ENCODE peak calls at places on chromosomes 7 and 10, in five cellular contexts. C, T, B, S and D are unnamed samples. For H3K36me3, the result is how much of the 10 kb centered on the place peaks cover.

GRCh38 chr7:128858380-128859231 is 4.0 kb upstream of the ATP6V1F start:
- DNase-seq in T (no peak), S (peak), C (no peak), B (no peak), D (no peak)

GRCh38 chr10:119644215-119644826 is 6.9 kb upstream of the BAG3 start:
- DNase-seq in T (no peak), S (no peak), B (no peak), C (no peak), D (no peak)

GRCh38 chr10:50469778-50470193 is 154.0 kb downstream of the SGMS1 start:
- DNase-seq in T (no peak), C (peak), S (no peak), B (no peak), D (no peak)

GRCh38 chr10:5123886-5124285 is 29.7 kb downstream of the AKR1C3 start:
- DNase-seq in C (no peak), T (no peak), S (no peak), B (no peak), D (no peak)

GRCh38 chr10:71625445-71626175 is 94.0 kb downstream of the C10orf105 start:
- DNase-seq in B (no peak), S (no peak), C (no peak), T (no peak), D (no peak)

GRCh38 chr7:105298439-105298894 is 90.3 kb downstream of the SRPK2 start:
- DNase-seq in T (no peak), S (no peak), C (no peak), B (no peak), D (peak)

GRCh38 chr7:150450491-150450992 is at the start of gene GIMAP8:
- DNase-seq in S (peak), T (no peak), B (peak), C (peak), D (peak)

GRCh38 chr7:145919712-145920111 is 196.9 kb upstream of the CNTNAP2 start:
- DNase-seq in B (no peak), T (no peak), C (no peak), S (no peak), D (no peak)

GRCh38 chr10:110216942-110217341 is 9.5 kb downstream of the MXI1 start:
- DNase-seq in C (peak), S (no peak), T (no peak), B (no peak), D (no peak)

GRCh38 chr10:100901051-100901450 is 11.7 kb upstream of the SLF2 start:
- DNase-seq in B (no peak), S (no peak), T (no peak), C (no peak), D (no peak)

GRCh38 chr7:3065724-3066143 is 22.1 kb upstream of the CARD11 start:
- DNase-seq in C (peak), B (no peak), T (no peak), S (no peak), D (peak)

GRCh38 chr7:731440-732085 is 4.5 kb upstream of the PRKAR1B start:
- DNase-seq in S (no peak), C (no peak), T (no peak), B (peak), D (no peak)
- H3K36me3 ChIP-seq in S (half or more), C (under half), T (under half), B (under half), D (under half)

DNA sequence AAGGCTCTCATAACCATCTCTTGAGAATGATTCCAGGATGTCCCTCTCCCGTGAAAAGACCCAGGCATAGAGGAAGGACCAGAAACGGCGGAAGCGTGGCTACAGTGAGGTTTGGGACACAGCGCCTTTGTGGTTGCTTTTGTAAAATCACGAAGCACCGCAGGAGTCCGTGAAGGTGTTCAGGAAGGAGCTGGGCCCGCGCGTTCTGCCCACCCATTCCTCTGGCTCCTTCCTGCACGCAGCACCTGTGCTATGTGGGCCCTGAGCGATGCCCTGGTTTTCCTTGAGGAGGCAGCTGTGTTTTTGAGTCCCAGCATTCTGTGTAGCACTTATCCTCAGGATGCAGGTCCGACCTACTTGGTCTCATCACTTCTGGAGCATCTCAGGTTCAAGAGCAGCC is 112.8 kb downstream of the TRRAP start:
- DNase-seq in C (no peak), S (no peak), T (no peak), B (no peak), D (no peak)
- H3K36me3 ChIP-seq in C (half or more), S (half or more), T (under half), B (under half), D (half or more)

DNA sequence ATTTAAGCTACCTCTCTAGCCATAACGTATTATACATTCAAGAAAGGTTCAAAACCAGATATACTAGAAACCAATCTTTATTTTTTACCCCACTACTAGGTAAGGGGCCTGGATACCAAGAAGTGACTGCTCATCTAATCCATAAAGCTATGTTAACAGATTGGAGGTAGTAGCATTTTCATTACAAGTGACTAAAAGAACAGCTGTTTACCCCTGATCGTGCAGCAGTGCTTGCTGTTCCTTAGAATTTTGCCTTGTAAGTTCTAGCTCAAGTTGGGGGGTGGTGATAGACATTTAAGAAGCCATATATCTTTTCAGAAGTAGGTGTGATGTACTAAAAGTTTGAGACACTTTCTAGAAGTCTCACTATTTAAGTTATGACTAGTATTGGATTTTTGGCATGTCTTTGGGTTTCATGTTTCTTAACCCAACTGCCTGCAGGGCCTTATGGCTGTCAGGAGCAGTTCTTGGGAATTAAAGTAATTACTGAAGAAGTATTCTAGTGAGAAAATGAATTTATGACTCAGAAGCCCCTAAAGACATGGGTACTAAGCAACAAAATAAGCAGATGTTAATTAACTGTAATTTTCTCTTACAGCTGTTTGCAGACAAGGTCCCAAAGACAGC is 2.3 kb downstream of the PPIA start:
- DNase-seq in C (no peak), B (no peak), T (no peak), S (no peak), D (no peak)
- H3K36me3 ChIP-seq in C (under half), B (under half), T (under half), S (under half), D (under half)

GRCh38 chr7:18593602-18594279 is 98.2 kb downstream of the HDAC9 start:
- DNase-seq in B (no peak), T (no peak), S (no peak), C (no peak), D (no peak)

GRCh38 chr7:18590259-18590658 is 94.7 kb downstream of the HDAC9 start:
- DNase-seq in C (peak), B (no peak), S (no peak), T (no peak), D (no peak)

DNA sequence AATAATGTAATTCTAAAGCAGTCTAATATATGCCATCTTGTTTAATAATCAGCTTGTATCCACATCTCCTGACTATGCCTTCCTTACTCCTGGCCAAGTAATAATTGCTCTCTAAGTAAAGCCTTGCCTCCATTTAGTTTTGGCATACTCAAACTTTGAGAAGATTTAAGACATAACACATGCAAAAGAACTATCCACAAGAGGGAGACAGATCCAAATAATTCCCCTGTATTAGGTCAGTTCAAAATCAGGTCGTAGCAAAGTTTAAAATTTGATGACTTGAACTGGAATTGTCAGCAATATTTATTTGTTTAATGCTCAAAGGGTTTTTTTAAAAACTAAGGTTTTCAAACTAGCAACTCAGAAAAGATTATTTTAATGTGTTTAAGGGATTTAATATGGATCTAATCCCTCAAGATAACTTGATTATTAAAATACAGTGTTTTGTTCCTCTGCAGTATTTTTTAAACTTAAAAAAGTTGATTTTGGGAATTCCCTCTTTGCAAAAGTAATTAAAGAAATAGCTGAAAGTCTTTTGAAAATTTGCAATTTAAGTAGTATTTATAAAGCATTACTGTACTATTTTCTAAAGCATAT is 95.3 kb downstream of the HDAC9 start:
- DNase-seq in C (peak), B (no peak), T (peak), S (no peak), D (peak)
- H3K36me3 ChIP-seq in C (under half), B (under half), T (under half), S (under half), D (under half)

GRCh38 chr7:42790196-42790595 is 121.7 kb downstream of the C7orf25 start:
- DNase-seq in S (no peak), T (peak), B (no peak), C (peak), D (no peak)

GRCh38 chr7:42792841-42793240 is 119.0 kb downstream of the C7orf25 start:
- DNase-seq in B (no peak), S (no peak), C (no peak), T (no peak), D (no peak)

GRCh38 chr7:42794673-42795072 is 117.2 kb downstream of the C7orf25 start:
- DNase-seq in S (no peak), T (no peak), C (no peak), B (no peak), D (no peak)
- H3K36me3 ChIP-seq in S (under half), T (under half), C (under half), B (under half), D (under half)

GRCh38 chr7:156968183-156968582 is 18.7 kb downstream of the NOM1 start:
- DNase-seq in B (no peak), S (no peak), C (no peak), T (no peak), D (no peak)
- H3K36me3 ChIP-seq in B (under half), S (half or more), C (under half), T (under half), D (under half)

GRCh38 chr7:90771281-90771680 is 175.2 kb downstream of the CDK14 start:
- DNase-seq in S (no peak), B (no peak), T (peak), C (peak), D (no peak)
- H3K36me3 ChIP-seq in S (under half), B (under half), T (under half), C (under half), D (under half)

GRCh38 chr7:100027197-100027596 is 11.8 kb downstream of the ZKSCAN1 start:
- DNase-seq in T (no peak), B (no peak), S (no peak), C (no peak), D (no peak)

GRCh38 chr7:100033526-100033925 is 16.0 kb upstream of the ZSCAN21 start:
- DNase-seq in C (no peak), B (no peak), T (no peak), S (no peak), D (no peak)

GRCh38 chr7:100024020-100024619 is 8.7 kb downstream of the ZKSCAN1 start:
- DNase-seq in B (no peak), T (no peak), S (no peak), C (no peak), D (no peak)

GRCh38 chr7:100034871-100035510 is 14.6 kb upstream of the ZSCAN21 start:
- DNase-seq in S (no peak), B (no peak), C (peak), T (no peak), D (no peak)

GRCh38 chr7:100029591-100029990 is 14.2 kb downstream of the ZKSCAN1 start:
- DNase-seq in S (no peak), T (peak), B (no peak), C (no peak), D (no peak)
- H3K36me3 ChIP-seq in S (half or more), T (under half), B (under half), C (half or more), D (half or more)

GRCh38 chr10:63214586-63214985 is 81.5 kb downstream of the NRBF2 start:
- DNase-seq in C (peak), T (no peak), B (no peak), S (no peak), D (no peak)

GRCh38 chr10:63210611-63211196 is 77.6 kb downstream of the NRBF2 start:
- DNase-seq in S (no peak), B (no peak), T (no peak), C (no peak), D (no peak)

GRCh38 chr10:63217120-63217605 is 84.0 kb downstream of the NRBF2 start:
- DNase-seq in B (no peak), C (peak), T (peak), S (peak), D (peak)

GRCh38 chr10:63209703-63210102 is 76.6 kb downstream of the NRBF2 start:
- DNase-seq in T (no peak), B (no peak), S (no peak), C (no peak), D (no peak)

GRCh38 chr10:63213489-63213888 is 80.4 kb downstream of the NRBF2 start:
- DNase-seq in S (no peak), T (no peak), C (no peak), B (no peak), D (no peak)
- H3K36me3 ChIP-seq in S (under half), T (under half), C (under half), B (under half), D (under half)

DNA sequence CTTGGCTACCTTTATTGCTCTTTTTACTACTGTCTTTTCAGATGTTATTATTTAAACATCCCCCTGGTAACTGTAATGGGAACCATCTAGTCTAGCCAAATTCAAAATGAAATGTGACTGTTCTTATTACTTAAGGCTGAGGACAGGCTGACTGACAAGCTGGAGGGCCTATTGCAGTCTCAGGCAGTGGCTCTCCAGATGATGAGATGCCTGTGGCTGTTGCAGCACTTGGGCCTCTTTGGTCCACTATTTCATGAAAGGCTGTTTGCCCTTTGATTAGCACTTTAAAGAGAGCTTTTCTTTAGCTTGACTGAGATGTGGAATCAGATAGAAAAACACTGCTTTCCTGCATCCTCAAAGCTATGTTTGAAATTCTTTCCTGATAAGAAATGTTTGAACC is 540.5 kb downstream of the SORCS3 start:
- DNase-seq in T (no peak), C (no peak), S (no peak), B (no peak), D (no peak)
- H3K36me3 ChIP-seq in T (under half), C (under half), S (under half), B (under half), D (under half)